ENCODE peak calls at places on chromosomes 2 and 18, in nine cellular contexts. Q, U, Y, N, V, E, S, H and A are unnamed samples.

GRCh38 chr2:127082974-127083373 is 24.0 kb downstream of the BIN1 start:
- DNase-seq in Q (no peak), U (no peak), Y (no peak), N (peak), V (no peak), E (no peak), S (no peak), H (no peak), A (no peak)

GRCh38 chr2:60553496-60553991 is at the start of gene BCL11A:
- DNase-seq in Q (no peak), U (peak), Y (peak), N (peak), V (peak), E (no peak), S (no peak), H (peak), A (peak)

GRCh38 chr2:98801930-98802329 is 71.0 kb upstream of the MGAT4A start:
- DNase-seq in Q (no peak), U (no peak), Y (no peak), N (no peak), V (no peak), E (no peak), S (no peak), H (no peak), A (no peak)

GRCh38 chr18:3217930-3218647 is 1.7 kb downstream of the MYOM1 start:
- DNase-seq in Q (no peak), U (no peak), Y (no peak), N (no peak), V (no peak), E (no peak), S (no peak), H (peak), A (no peak)

GRCh38 chr2:99662761-99663341 is 173.0 kb upstream of the REV1 start:
- DNase-seq in Q (no peak), U (no peak), Y (peak), N (no peak), V (peak), E (no peak), S (no peak), H (no peak), A (peak)

GRCh38 chr2:160647967-160648685 is 154.5 kb upstream of the RBMS1 start:
- DNase-seq in Q (no peak), U (no peak), Y (no peak), N (no peak), V (no peak), E (no peak), S (no peak), H (no peak), A (no peak)

GRCh38 chr2:10254373-10255188 is 48.1 kb upstream of the HPCAL1 start:
- DNase-seq in Q (no peak), U (no peak), Y (no peak), N (peak), V (no peak), E (no peak), S (no peak), H (peak), A (no peak)

GRCh38 chr18:46916551-46917107 is 678 bp downstream of the PIAS2 start:
- DNase-seq in Q (peak), U (no peak), Y (no peak), N (no peak), V (no peak), E (peak), S (peak), H (peak), A (no peak)

GRCh38 chr18:713135-713490 is 683 bp upstream of the ENOSF1 start:
- DNase-seq in Q (no peak), U (no peak), Y (no peak), N (no peak), V (no peak), E (no peak), S (no peak), H (no peak), A (no peak)

GRCh38 chr18:13680612-13681011 is 45.7 kb downstream of the FAM210A start:
- DNase-seq in Q (no peak), U (peak), Y (no peak), N (no peak), V (no peak), E (no peak), S (no peak), H (peak), A (no peak)

GRCh38 chr18:61589724-61590065 is 256.5 kb downstream of the CDH20 start:
- DNase-seq in Q (no peak), U (no peak), Y (peak), N (no peak), V (no peak), E (no peak), S (no peak), H (no peak), A (peak)

GRCh38 chr18:10924290-10924689 is 225.1 kb downstream of the PIEZO2 start:
- DNase-seq in Q (no peak), U (no peak), Y (no peak), N (no peak), V (no peak), E (no peak), S (no peak), H (no peak), A (no peak)

GRCh38 chr2:193695367-193695766 is 1500.6 kb upstream of the TMEFF2 start:
- DNase-seq in Q (peak), U (no peak), Y (peak), N (no peak), V (no peak), E (no peak), S (no peak), H (peak), A (peak)

GRCh38 chr2:233444501-233444900 is 90.2 kb downstream of the DGKD start:
- DNase-seq in Q (no peak), U (no peak), Y (no peak), N (peak), V (no peak), E (no peak), S (no peak), H (no peak), A (no peak)

GRCh38 chr2:42846932-42847595 is 54.7 kb upstream of the HAAO start:
- DNase-seq in Q (no peak), U (no peak), Y (no peak), N (no peak), V (no peak), E (no peak), S (no peak), H (no peak), A (no peak)

GRCh38 chr2:230939691-230940475 is 14.8 kb upstream of the GPR55 start:
- DNase-seq in Q (no peak), U (no peak), Y (no peak), N (no peak), V (no peak), E (peak), S (no peak), H (no peak), A (no peak)

GRCh38 chr18:12086249-12086648 is 7.4 kb upstream of the ANKRD62 start:
- DNase-seq in Q (no peak), U (no peak), Y (no peak), N (no peak), V (no peak), E (no peak), S (no peak), H (no peak), A (no peak)

GRCh38 chr2:218882866-218883366 is 2.3 kb downstream of the WNT10A start:
- DNase-seq in Q (no peak), U (no peak), Y (no peak), N (peak), V (no peak), E (no peak), S (no peak), H (no peak), A (no peak)

GRCh38 chr2:168920504-168921157 is 19.5 kb downstream of the G6PC2 start:
- DNase-seq in Q (peak), U (no peak), Y (peak), N (no peak), V (no peak), E (no peak), S (no peak), H (peak), A (peak)

GRCh38 chr2:177466337-177467195 is 74.0 kb downstream of the AGPS start:
- DNase-seq in Q (no peak), U (no peak), Y (no peak), N (no peak), V (no peak), E (no peak), S (no peak), H (no peak), A (no peak)

GRCh38 chr18:48811401-48811800 is 139.4 kb downstream of the SMAD7 start:
- DNase-seq in Q (no peak), U (no peak), Y (no peak), N (no peak), V (no peak), E (no peak), S (no peak), H (no peak), A (no peak)

GRCh38 chr2:64036343-64036742 is 17.1 kb upstream of the VPS54 start:
- DNase-seq in Q (peak), U (no peak), Y (peak), N (no peak), V (peak), E (no peak), S (no peak), H (no peak), A (no peak)

GRCh38 chr2:103459302-103459701 is 697.5 kb downstream of the TMEM182 start:
- DNase-seq in Q (no peak), U (no peak), Y (no peak), N (no peak), V (no peak), E (no peak), S (no peak), H (peak), A (no peak)

GRCh38 chr2:152376385-152376784 is 41.4 kb downstream of the FMNL2 start:
- DNase-seq in Q (no peak), U (peak), Y (no peak), N (no peak), V (no peak), E (no peak), S (no peak), H (peak), A (no peak)